ENCODE peak calls at places on chromosomes 16 and 17, in eight cellular contexts. One of them, this sample, is unnamed.
A peak's percentile ranks its signal among the peaks of the same experiment; 100 is the strongest.

GRCh38 chr17:67995568-67996191 is 589 bp downstream of the C17orf58 start:
- DNase-seq in HFF-Myc: no peak
- DNase-seq in left cardiac atrium: peak; percentile 49
- DNase-seq in effector CD8-positive, alpha-beta T cell: peak; percentile 8
- DNase-seq in anterior cingulate cortex: peak; percentile 48
- DNase-seq in erythroblast: peak; percentile 41
- DNase-seq in Calu3: no peak
- DNase-seq in fibroblast of the aortic adventitia: peak; percentile 7
- DNase-seq in this sample: peak; percentile 47

GRCh38 chr16:53933407-53933806 is 229.5 kb downstream of the FTO start:
- DNase-seq in HFF-Myc: no peak
- DNase-seq in left cardiac atrium: no peak
- DNase-seq in effector CD8-positive, alpha-beta T cell: no peak
- DNase-seq in anterior cingulate cortex: no peak
- DNase-seq in erythroblast: no peak
- DNase-seq in Calu3: no peak
- DNase-seq in fibroblast of the aortic adventitia: no peak
- DNase-seq in this sample: no peak

GRCh38 chr16:66491716-66492064 is 58.2 kb downstream of the TK2 start:
- DNase-seq in HFF-Myc: no peak
- DNase-seq in left cardiac atrium: no peak
- DNase-seq in effector CD8-positive, alpha-beta T cell: no peak
- DNase-seq in anterior cingulate cortex: no peak
- DNase-seq in erythroblast: no peak
- DNase-seq in Calu3: no peak
- DNase-seq in fibroblast of the aortic adventitia: no peak
- DNase-seq in this sample: peak; percentile 13

GRCh38 chr17:57927048-57927723 is 28.0 kb downstream of the CUEDC1 start:
- DNase-seq in HFF-Myc: no peak
- DNase-seq in left cardiac atrium: peak; percentile 66
- DNase-seq in effector CD8-positive, alpha-beta T cell: no peak
- DNase-seq in anterior cingulate cortex: peak; percentile 79
- DNase-seq in erythroblast: no peak
- DNase-seq in Calu3: no peak
- DNase-seq in fibroblast of the aortic adventitia: peak; percentile 84
- DNase-seq in this sample: no peak

GRCh38 chr17:50428831-50429424 is 2.9 kb downstream of the ACSF2 start:
- DNase-seq in HFF-Myc: no peak
- DNase-seq in left cardiac atrium: no peak
- DNase-seq in effector CD8-positive, alpha-beta T cell: no peak
- DNase-seq in anterior cingulate cortex: no peak
- DNase-seq in erythroblast: no peak
- DNase-seq in Calu3: no peak
- DNase-seq in fibroblast of the aortic adventitia: no peak
- DNase-seq in this sample: no peak

GRCh38 chr16:82016268-82016667 is 5.0 kb upstream of the SDR42E1 start:
- DNase-seq in HFF-Myc: no peak
- DNase-seq in left cardiac atrium: no peak
- DNase-seq in effector CD8-positive, alpha-beta T cell: no peak
- DNase-seq in anterior cingulate cortex: no peak
- DNase-seq in erythroblast: no peak
- DNase-seq in Calu3: peak; percentile 71
- DNase-seq in fibroblast of the aortic adventitia: peak; percentile 72
- DNase-seq in this sample: no peak

GRCh38 chr17:14019186-14019956 is 49.9 kb upstream of the COX10 start:
- DNase-seq in HFF-Myc: no peak
- DNase-seq in left cardiac atrium: no peak
- DNase-seq in effector CD8-positive, alpha-beta T cell: no peak
- DNase-seq in anterior cingulate cortex: no peak
- DNase-seq in erythroblast: no peak
- DNase-seq in Calu3: no peak
- DNase-seq in fibroblast of the aortic adventitia: peak; percentile 52
- DNase-seq in this sample: no peak

GRCh38 chr17:45292696-45293412 is 24.0 kb downstream of the MAP3K14 start:
- DNase-seq in HFF-Myc: no peak
- DNase-seq in left cardiac atrium: no peak
- DNase-seq in effector CD8-positive, alpha-beta T cell: no peak
- DNase-seq in anterior cingulate cortex: no peak
- DNase-seq in erythroblast: no peak
- DNase-seq in Calu3: no peak
- DNase-seq in fibroblast of the aortic adventitia: no peak
- DNase-seq in this sample: no peak

GRCh38 chr16:5042574-5043171 is 8.9 kb upstream of the NAGPA start:
- DNase-seq in HFF-Myc: no peak
- DNase-seq in left cardiac atrium: no peak
- DNase-seq in effector CD8-positive, alpha-beta T cell: no peak
- DNase-seq in anterior cingulate cortex: no peak
- DNase-seq in erythroblast: no peak
- DNase-seq in Calu3: no peak
- DNase-seq in fibroblast of the aortic adventitia: no peak
- DNase-seq in this sample: no peak

GRCh38 chr17:4856271-4856936 is 23.3 kb downstream of the MINK1 start:
- DNase-seq in HFF-Myc: no peak
- DNase-seq in left cardiac atrium: no peak
- DNase-seq in effector CD8-positive, alpha-beta T cell: no peak
- DNase-seq in anterior cingulate cortex: peak; percentile 34
- DNase-seq in erythroblast: no peak
- DNase-seq in Calu3: no peak
- DNase-seq in fibroblast of the aortic adventitia: no peak
- DNase-seq in this sample: no peak

GRCh38 chr17:19003966-19004600 is 481 bp downstream of the FAM83G start:
- DNase-seq in HFF-Myc: no peak
- DNase-seq in left cardiac atrium: no peak
- DNase-seq in effector CD8-positive, alpha-beta T cell: peak; percentile 58
- DNase-seq in anterior cingulate cortex: no peak
- DNase-seq in erythroblast: no peak
- DNase-seq in Calu3: peak; percentile 40
- DNase-seq in fibroblast of the aortic adventitia: peak; percentile 19
- DNase-seq in this sample: peak; percentile 57

GRCh38 chr16:50300942-50301625 is 34.7 kb downstream of the ADCY7 start:
- DNase-seq in HFF-Myc: no peak
- DNase-seq in left cardiac atrium: no peak
- DNase-seq in effector CD8-positive, alpha-beta T cell: no peak
- DNase-seq in anterior cingulate cortex: no peak
- DNase-seq in erythroblast: no peak
- DNase-seq in Calu3: no peak
- DNase-seq in fibroblast of the aortic adventitia: peak; percentile 61
- DNase-seq in this sample: peak; percentile 33

This sample was measured in ovary.